ENCODE peak calls at places on chromosomes 4 and X, in nine cellular contexts. J is RPMI7951; C is choroid plexus epithelial cell; E is activated gamma-delta T cell treated with Interleukin-2 at 50 U/mL for 16 hours; G is neural crest cell; N is AG09319; R is left ventricle myocardium inferior; L is activated CD4-positive, alpha-beta T cell treated with anti-CD3 and anti-CD28 coated beads, Interleukin-2, amount 50 U/mL, for 1 hour; S is NB4. I is an unnamed sample.

GRCh38 chr4:23631255-23631950 is 258.4 kb downstream of the PPARGC1A start:
- DNase-seq in E (no peak), J (no peak), R (no peak), C (no peak), L (no peak), G (no peak), S (no peak), N (no peak), I (no peak)

GRCh38 chrX:124098089-124098488 is 136.6 kb downstream of the STAG2 start:
- DNase-seq in J (peak), C (peak), N (peak), G (peak), E (no peak), R (no peak), L (no peak), S (peak), I (peak)

GRCh38 chrX:110322603-110323002 is 4.7 kb upstream of the AMMECR1 start:
- DNase-seq in N (no peak), G (no peak), C (no peak), E (no peak), J (no peak), S (no peak), L (no peak), R (no peak), I (peak)

GRCh38 chrX:64313624-64314023 is 81.6 kb downstream of the MTMR8 start:
- DNase-seq in E (no peak), R (no peak), G (no peak), C (no peak), L (no peak), J (no peak), S (no peak), N (no peak), I (no peak)

GRCh38 chr4:129565214-129565613 is 469.3 kb downstream of the C4orf33 start:
- DNase-seq in J (no peak), G (no peak), E (no peak), N (no peak), S (no peak), L (no peak), C (no peak), R (no peak), I (no peak)

GRCh38 chrX:114903618-114904017 is 113.8 kb downstream of the IL13RA2 start:
- DNase-seq in E (no peak), S (no peak), R (no peak), L (no peak), G (no peak), C (no peak), J (no peak), N (no peak), I (no peak)

GRCh38 chr4:97153042-97153441 is 990.2 kb downstream of the STPG2 start:
- DNase-seq in N (no peak), R (no peak), L (no peak), S (peak), J (no peak), E (no peak), G (no peak), C (peak), I (peak)

GRCh38 chr4:48899432-48899749 is 7.2 kb downstream of the OCIAD2 start:
- DNase-seq in S (no peak), G (no peak), L (no peak), C (no peak), R (no peak), N (no peak), E (no peak), J (no peak), I (no peak)

GRCh38 chr4:17117746-17118145 is 219.3 kb upstream of the LDB2 start:
- DNase-seq in S (no peak), J (peak), C (peak), N (no peak), G (no peak), L (no peak), E (no peak), R (no peak), I (no peak)

GRCh38 chr4:174214102-174214878 is 69.2 kb downstream of the FBXO8 start:
- DNase-seq in N (no peak), R (no peak), L (no peak), E (no peak), G (no peak), J (no peak), C (no peak), S (peak), I (no peak)

GRCh38 chr4:126386512-126386911 is 1071.8 kb downstream of the FAT4 start:
- DNase-seq in C (no peak), J (peak), R (no peak), N (no peak), E (no peak), L (no peak), G (no peak), S (no peak), I (peak)

GRCh38 chr4:152072001-152072485 is 311.2 kb upstream of the GATB start:
- DNase-seq in R (peak), C (no peak), E (no peak), L (no peak), N (no peak), J (no peak), S (no peak), G (no peak), I (no peak)

GRCh38 chr4:55437356-55437796 is 41.6 kb downstream of the TMEM165 start:
- DNase-seq in S (no peak), R (no peak), C (peak), E (no peak), L (no peak), G (no peak), J (no peak), N (no peak), I (no peak)

GRCh38 chr4:127518022-127518421 is 114.7 kb upstream of the INTU start:
- DNase-seq in C (no peak), J (no peak), L (no peak), G (no peak), E (no peak), N (no peak), S (no peak), R (no peak), I (no peak)

GRCh38 chr4:2696423-2696822 is 59.7 kb downstream of the TNIP2 start:
- DNase-seq in G (no peak), S (peak), C (no peak), R (no peak), E (no peak), J (no peak), N (no peak), L (no peak), I (no peak)

GRCh38 chr4:120443111-120443510 is 376.5 kb upstream of the MAD2L1 start:
- DNase-seq in E (no peak), C (peak), G (no peak), S (no peak), J (no peak), R (no peak), N (no peak), L (no peak), I (no peak)

GRCh38 chr4:139844057-139844456 is 178.4 kb downstream of the MGST2 start:
- DNase-seq in J (no peak), R (no peak), L (no peak), N (no peak), G (no peak), C (peak), E (no peak), S (peak), I (no peak)

GRCh38 chr4:154740462-154740861 is 3.3 kb upstream of the LRAT start:
- DNase-seq in J (no peak), L (no peak), S (no peak), G (no peak), R (no peak), N (no peak), E (no peak), C (no peak), I (no peak)

GRCh38 chr4:77044458-77045124 is 31.2 kb downstream of the CCNI start:
- DNase-seq in C (peak), E (no peak), R (no peak), L (no peak), J (peak), G (no peak), N (no peak), S (peak), I (peak)

GRCh38 chrX:25206761-25207160 is 191.0 kb upstream of the ARX start:
- DNase-seq in S (no peak), L (no peak), J (peak), C (no peak), R (no peak), G (no peak), N (no peak), E (no peak), I (peak)

GRCh38 chr4:11741190-11741652 is 312.5 kb upstream of the HS3ST1 start:
- DNase-seq in C (peak), J (peak), G (no peak), N (no peak), E (no peak), L (no peak), S (no peak), R (no peak), I (peak)

GRCh38 chr4:184066584-184067300 is 150.9 kb downstream of the ENPP6 start:
- DNase-seq in N (no peak), S (no peak), J (no peak), L (no peak), C (no peak), R (no peak), G (no peak), E (no peak), I (no peak)

I was measured in HT1080.